ENCODE peak calls at places on chromosomes 3 and 15, in five cellular contexts. One of them, this sample, is unnamed.

GRCh38 chr15:25182736-25183445 is 228.1 kb downstream of the SNRPN start:
- DNase-seq in endothelial cell of umbilical vein: no peak
- DNase-seq in aorta: peak
- DNase-seq in astrocyte: no peak
- DNase-seq in neuronal stem cell: no peak
- DNase-seq in this sample: no peak

GRCh38 chr15:69934607-69935006 is 163.1 kb downstream of the TLE3 start:
- DNase-seq in neuronal stem cell: no peak
- DNase-seq in endothelial cell of umbilical vein: no peak
- DNase-seq in aorta: no peak
- DNase-seq in astrocyte: no peak
- DNase-seq in this sample: no peak

GRCh38 chr15:101250931-101251829 is 668 bp downstream of the CHSY1 start:
- DNase-seq in neuronal stem cell: no peak
- DNase-seq in aorta: peak
- DNase-seq in astrocyte: no peak
- DNase-seq in endothelial cell of umbilical vein: no peak
- DNase-seq in this sample: no peak

GRCh38 chr15:93428807-93429351 is 339.9 kb upstream of the RGMA start:
- DNase-seq in endothelial cell of umbilical vein: no peak
- DNase-seq in astrocyte: no peak
- DNase-seq in aorta: no peak
- DNase-seq in neuronal stem cell: no peak
- DNase-seq in this sample: no peak

GRCh38 chr3:184713521-184713920 is 1.7 kb upstream of the MAGEF1 start:
- DNase-seq in aorta: no peak
- DNase-seq in neuronal stem cell: no peak
- DNase-seq in endothelial cell of umbilical vein: no peak
- DNase-seq in astrocyte: no peak
- DNase-seq in this sample: no peak

GRCh38 chr3:65776494-65776893 is 262.2 kb downstream of the MAGI1 start:
- DNase-seq in neuronal stem cell: no peak
- DNase-seq in astrocyte: peak
- DNase-seq in aorta: no peak
- DNase-seq in endothelial cell of umbilical vein: no peak
- DNase-seq in this sample: no peak

GRCh38 chr3:27729748-27730611 is 7.9 kb upstream of the EOMES start:
- DNase-seq in astrocyte: no peak
- DNase-seq in endothelial cell of umbilical vein: no peak
- DNase-seq in neuronal stem cell: no peak
- DNase-seq in aorta: no peak
- DNase-seq in this sample: no peak

GRCh38 chr3:71489315-71489761 is 94.2 kb downstream of the FOXP1 start:
- DNase-seq in aorta: no peak
- DNase-seq in endothelial cell of umbilical vein: no peak
- DNase-seq in astrocyte: no peak
- DNase-seq in neuronal stem cell: no peak
- DNase-seq in this sample: no peak

GRCh38 chr3:115350606-115351005 is 203.5 kb upstream of the ZBTB20 start:
- DNase-seq in aorta: no peak
- DNase-seq in endothelial cell of umbilical vein: peak
- DNase-seq in astrocyte: no peak
- DNase-seq in neuronal stem cell: no peak
- DNase-seq in this sample: peak

GRCh38 chr15:43376017-43376705 is 5.3 kb downstream of the TUBGCP4 start:
- DNase-seq in aorta: no peak
- DNase-seq in astrocyte: no peak
- DNase-seq in endothelial cell of umbilical vein: peak
- DNase-seq in neuronal stem cell: peak
- DNase-seq in this sample: peak

GRCh38 chr15:31101262-31102048 is at the start of gene TRPM1:
- DNase-seq in aorta: no peak
- DNase-seq in astrocyte: no peak
- DNase-seq in endothelial cell of umbilical vein: no peak
- DNase-seq in neuronal stem cell: no peak
- DNase-seq in this sample: no peak

GRCh38 chr3:177615015-177615414 is 417.7 kb upstream of the TBL1XR1 start:
- DNase-seq in endothelial cell of umbilical vein: peak
- DNase-seq in neuronal stem cell: no peak
- DNase-seq in aorta: peak
- DNase-seq in astrocyte: peak
- DNase-seq in this sample: peak

GRCh38 chr3:37183976-37184375 is 9.6 kb upstream of the LRRFIP2 start:
- DNase-seq in astrocyte: peak
- DNase-seq in neuronal stem cell: no peak
- DNase-seq in endothelial cell of umbilical vein: no peak
- DNase-seq in aorta: no peak
- DNase-seq in this sample: no peak
- H3K27ac ChIP-seq in astrocyte: peak
- H3K27ac ChIP-seq in neuronal stem cell: no peak
- H3K27ac ChIP-seq in endothelial cell of umbilical vein: peak
- H3K27ac ChIP-seq in aorta: peak
- H3K27ac ChIP-seq in this sample: no peak

GRCh38 chr3:127734754-127735473 is 62.2 kb downstream of the ABTB1 start:
- DNase-seq in aorta: no peak
- DNase-seq in astrocyte: peak
- DNase-seq in endothelial cell of umbilical vein: peak
- DNase-seq in neuronal stem cell: no peak
- DNase-seq in this sample: peak
- H3K4me3 ChIP-seq in aorta: no peak
- H3K4me3 ChIP-seq in astrocyte: peak
- H3K4me3 ChIP-seq in endothelial cell of umbilical vein: no peak
- H3K4me3 ChIP-seq in neuronal stem cell: no peak
- H3K4me3 ChIP-seq in this sample: peak

GRCh38 chr15:88637436-88637835 is 1.4 kb upstream of the ISG20 start:
- DNase-seq in astrocyte: no peak
- DNase-seq in endothelial cell of umbilical vein: no peak
- DNase-seq in aorta: peak
- DNase-seq in neuronal stem cell: no peak
- DNase-seq in this sample: no peak

GRCh38 chr15:88636654-88637053 is 2.2 kb upstream of the ISG20 start:
- DNase-seq in aorta: no peak
- DNase-seq in neuronal stem cell: no peak
- DNase-seq in endothelial cell of umbilical vein: no peak
- DNase-seq in astrocyte: no peak
- DNase-seq in this sample: peak

GRCh38 chr15:88636039-88636438 is 2.8 kb upstream of the ISG20 start:
- DNase-seq in aorta: no peak
- DNase-seq in astrocyte: no peak
- DNase-seq in neuronal stem cell: no peak
- DNase-seq in endothelial cell of umbilical vein: no peak
- DNase-seq in this sample: no peak

GRCh38 chr15:88634449-88634848 is 4.4 kb upstream of the ISG20 start:
- DNase-seq in aorta: no peak
- DNase-seq in neuronal stem cell: no peak
- DNase-seq in astrocyte: no peak
- DNase-seq in endothelial cell of umbilical vein: no peak
- DNase-seq in this sample: no peak

DNA sequence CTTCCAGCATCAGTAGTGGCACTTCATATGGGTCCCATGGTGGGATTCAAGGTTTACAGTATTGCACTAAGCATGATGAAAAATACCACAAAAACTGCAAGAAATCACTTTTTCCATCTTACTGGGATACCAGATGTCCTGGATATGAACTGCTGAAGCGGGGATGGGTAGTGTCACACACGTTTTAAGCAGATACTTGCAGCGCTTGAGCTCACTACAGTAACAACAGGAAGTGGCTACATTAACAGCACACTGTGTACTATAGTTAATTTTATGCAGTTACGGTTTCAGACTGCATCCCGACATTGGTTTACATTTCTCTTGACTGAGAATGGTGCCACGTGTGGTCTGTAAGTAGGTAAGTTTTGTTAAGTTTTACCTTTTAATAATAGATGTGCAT is 3.5 kb upstream of the ISG20 start:
- DNase-seq in astrocyte: no peak
- DNase-seq in endothelial cell of umbilical vein: no peak
- DNase-seq in neuronal stem cell: no peak
- DNase-seq in aorta: no peak
- DNase-seq in this sample: no peak
- H3K27ac ChIP-seq in astrocyte: no peak
- H3K27ac ChIP-seq in endothelial cell of umbilical vein: no peak
- H3K27ac ChIP-seq in neuronal stem cell: no peak
- H3K27ac ChIP-seq in aorta: no peak
- H3K27ac ChIP-seq in this sample: no peak

GRCh38 chr3:137769321-137770065 is 5.4 kb downstream of the SOX14 start:
- DNase-seq in neuronal stem cell: no peak
- DNase-seq in aorta: no peak
- DNase-seq in endothelial cell of umbilical vein: no peak
- DNase-seq in astrocyte: no peak
- DNase-seq in this sample: no peak

GRCh38 chr3:137770821-137771399 is 6.8 kb downstream of the SOX14 start:
- DNase-seq in neuronal stem cell: no peak
- DNase-seq in aorta: no peak
- DNase-seq in endothelial cell of umbilical vein: no peak
- DNase-seq in astrocyte: no peak
- DNase-seq in this sample: no peak

GRCh38 chr3:137771401-137772230 is 7.5 kb downstream of the SOX14 start:
- DNase-seq in aorta: no peak
- DNase-seq in endothelial cell of umbilical vein: no peak
- DNase-seq in astrocyte: no peak
- DNase-seq in neuronal stem cell: no peak
- DNase-seq in this sample: no peak

GRCh38 chr3:137770066-137770805 is 6.1 kb downstream of the SOX14 start:
- DNase-seq in astrocyte: no peak
- DNase-seq in endothelial cell of umbilical vein: no peak
- DNase-seq in neuronal stem cell: no peak
- DNase-seq in aorta: no peak
- DNase-seq in this sample: no peak

DNA sequence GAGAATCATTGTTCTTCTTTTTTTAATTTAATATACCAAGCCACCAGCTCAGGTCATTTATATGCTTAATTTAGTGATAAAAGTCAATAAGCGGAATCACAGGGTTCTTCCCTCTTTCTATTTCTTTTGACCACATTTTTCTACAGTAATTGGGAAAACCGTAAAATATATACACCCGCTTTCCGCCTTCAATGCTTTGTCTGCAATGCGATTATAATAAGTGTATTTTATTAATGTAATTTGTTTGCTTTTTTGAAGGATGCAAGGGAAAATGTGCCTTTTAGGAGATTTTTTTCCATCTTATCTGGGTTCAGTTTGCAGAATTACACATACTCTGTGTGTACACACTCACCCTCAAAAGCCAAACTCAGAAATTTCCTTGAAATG is 8.1 kb downstream of the SOX14 start:
- DNase-seq in endothelial cell of umbilical vein: no peak
- DNase-seq in neuronal stem cell: no peak
- DNase-seq in astrocyte: no peak
- DNase-seq in aorta: no peak
- DNase-seq in this sample: no peak
- H3K4me3 ChIP-seq in endothelial cell of umbilical vein: no peak
- H3K4me3 ChIP-seq in neuronal stem cell: no peak
- H3K4me3 ChIP-seq in astrocyte: no peak
- H3K4me3 ChIP-seq in aorta: no peak
- H3K4me3 ChIP-seq in this sample: no peak

DNA sequence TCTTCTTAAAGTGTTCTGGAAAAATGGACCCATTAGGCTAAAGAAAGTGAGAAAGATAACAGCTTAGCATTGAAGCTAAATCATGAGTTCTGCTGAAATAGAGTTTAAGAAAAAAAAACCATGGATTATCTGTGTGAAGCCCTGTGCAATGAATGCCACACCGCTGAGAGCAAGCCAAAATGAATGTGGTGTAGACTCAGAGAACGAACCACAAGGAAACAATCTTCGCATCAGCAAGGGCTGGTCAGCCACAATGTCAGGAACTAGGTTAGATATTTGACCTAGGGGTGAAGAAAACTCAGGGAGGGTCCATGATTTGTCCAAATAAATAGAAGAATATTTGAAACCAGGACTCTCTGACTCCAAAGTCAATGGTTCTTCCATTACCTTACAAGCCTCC is 91.4 kb upstream of the MEX3B start:
- DNase-seq in endothelial cell of umbilical vein: no peak
- DNase-seq in astrocyte: peak
- DNase-seq in neuronal stem cell: no peak
- DNase-seq in aorta: no peak
- DNase-seq in this sample: peak
- H3K27ac ChIP-seq in endothelial cell of umbilical vein: no peak
- H3K27ac ChIP-seq in astrocyte: peak
- H3K27ac ChIP-seq in neuronal stem cell: no peak
- H3K27ac ChIP-seq in aorta: no peak
- H3K27ac ChIP-seq in this sample: peak

GRCh38 chr3:179149239-179149887 is 1.2 kb downstream of the PIK3CA start:
- DNase-seq in astrocyte: peak
- DNase-seq in neuronal stem cell: peak
- DNase-seq in endothelial cell of umbilical vein: no peak
- DNase-seq in aorta: no peak
- DNase-seq in this sample: peak
- H3K4me3 ChIP-seq in astrocyte: peak
- H3K4me3 ChIP-seq in neuronal stem cell: peak
- H3K4me3 ChIP-seq in endothelial cell of umbilical vein: peak
- H3K4me3 ChIP-seq in aorta: peak
- H3K4me3 ChIP-seq in this sample: peak

GRCh38 chr15:72184165-72184811 is 13.3 kb downstream of the GRAMD2A start:
- DNase-seq in aorta: no peak
- DNase-seq in astrocyte: peak
- DNase-seq in neuronal stem cell: peak
- DNase-seq in endothelial cell of umbilical vein: no peak
- DNase-seq in this sample: no peak
- H3K27ac ChIP-seq in aorta: no peak
- H3K27ac ChIP-seq in astrocyte: no peak
- H3K27ac ChIP-seq in neuronal stem cell: no peak
- H3K27ac ChIP-seq in endothelial cell of umbilical vein: no peak
- H3K27ac ChIP-seq in this sample: no peak

DNA sequence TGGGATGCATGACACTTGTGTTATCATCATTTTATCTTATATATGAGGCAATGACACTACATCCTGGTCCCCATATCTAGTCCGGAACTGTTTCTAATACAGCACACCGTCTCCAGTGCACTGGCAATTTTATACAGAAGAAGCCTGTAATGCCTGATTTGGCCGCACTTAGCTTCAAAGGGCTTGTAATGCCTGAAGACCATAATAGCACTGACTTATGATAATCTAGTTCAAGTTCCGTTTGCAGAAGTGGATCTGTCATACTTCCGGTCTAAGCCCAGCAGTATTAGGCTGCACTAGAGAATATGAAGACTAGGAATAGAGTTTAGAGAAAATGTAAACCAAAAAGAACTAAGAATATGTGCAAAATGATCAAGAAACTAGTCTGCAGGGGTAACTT is 1.3 kb downstream of the BNIP2 start:
- DNase-seq in neuronal stem cell: no peak
- DNase-seq in astrocyte: peak
- DNase-seq in aorta: no peak
- DNase-seq in endothelial cell of umbilical vein: peak
- DNase-seq in this sample: peak
- H3K4me3 ChIP-seq in neuronal stem cell: no peak
- H3K4me3 ChIP-seq in astrocyte: peak
- H3K4me3 ChIP-seq in aorta: peak
- H3K4me3 ChIP-seq in endothelial cell of umbilical vein: peak
- H3K4me3 ChIP-seq in this sample: peak

DNA sequence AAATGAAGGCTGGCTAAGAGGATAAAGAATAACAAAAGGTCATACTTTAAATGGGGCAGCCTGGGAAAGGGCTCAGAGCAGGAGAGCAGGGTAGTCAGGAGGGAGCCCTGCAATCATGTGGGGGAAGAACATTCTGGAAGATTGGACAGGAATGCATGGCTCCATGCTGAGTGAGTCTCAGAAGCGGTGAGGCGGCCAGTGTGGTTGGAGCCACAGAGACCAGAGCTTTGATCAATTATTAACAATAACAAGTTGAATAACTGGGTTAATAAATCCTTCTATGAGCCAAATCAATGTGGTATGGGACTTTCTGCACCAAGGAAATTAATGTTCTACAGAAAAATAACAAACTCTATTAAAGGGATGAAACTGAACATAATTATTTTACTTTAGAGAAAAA is 57.9 kb upstream of the DCUN1D1 start:
- DNase-seq in astrocyte: no peak
- DNase-seq in endothelial cell of umbilical vein: no peak
- DNase-seq in aorta: no peak
- DNase-seq in neuronal stem cell: no peak
- DNase-seq in this sample: no peak
- H3K27ac ChIP-seq in astrocyte: no peak
- H3K27ac ChIP-seq in endothelial cell of umbilical vein: no peak
- H3K27ac ChIP-seq in aorta: no peak
- H3K27ac ChIP-seq in neuronal stem cell: no peak
- H3K27ac ChIP-seq in this sample: no peak

This sample was measured in brain microvascular endothelial cell.